ENCODE peak calls at places on chromosome 10, in six cellular contexts. One of them, this sample, is unnamed.

GRCh38 chr10:127872871-127873600 is 19.7 kb downstream of the CLRN3 start:
- DNase-seq in A172: no peak
- DNase-seq in cardiac muscle cell: peak; percentile 34
- DNase-seq in CD8-positive, alpha-beta T cell: no peak
- DNase-seq in esophagus muscularis mucosa: no peak
- DNase-seq in activated T-helper 1 cell treated with anti-CD3 and anti-CD28 coated beads, Interleukin-12 subunit alpha, Interleukin-12 subunit beta, Interleukin-2, Interleukin-4 antibody, amounts not matched to agents 30 ng/mL and 10 ng/mL and 1 ng/mL, durations not matched to agents 14 hours and 24 hours and 36 hours: no peak
- DNase-seq in this sample: peak; percentile 94

GRCh38 chr10:100293067-100293466 is 6.6 kb upstream of the BLOC1S2 start:
- DNase-seq in esophagus muscularis mucosa: no peak
- DNase-seq in CD8-positive, alpha-beta T cell: no peak
- DNase-seq in activated T-helper 1 cell treated with anti-CD3 and anti-CD28 coated beads, Interleukin-12 subunit alpha, Interleukin-12 subunit beta, Interleukin-2, Interleukin-4 antibody, amounts not matched to agents 30 ng/mL and 10 ng/mL and 1 ng/mL, durations not matched to agents 14 hours and 24 hours and 36 hours: no peak
- DNase-seq in cardiac muscle cell: no peak
- DNase-seq in A172: no peak
- DNase-seq in this sample: no peak

GRCh38 chr10:88361494-88361893 is 221.6 kb downstream of the RNLS start:
- DNase-seq in cardiac muscle cell: no peak
- DNase-seq in activated T-helper 1 cell treated with anti-CD3 and anti-CD28 coated beads, Interleukin-12 subunit alpha, Interleukin-12 subunit beta, Interleukin-2, Interleukin-4 antibody, amounts not matched to agents 30 ng/mL and 10 ng/mL and 1 ng/mL, durations not matched to agents 14 hours and 24 hours and 36 hours: no peak
- DNase-seq in A172: no peak
- DNase-seq in esophagus muscularis mucosa: no peak
- DNase-seq in CD8-positive, alpha-beta T cell: no peak
- DNase-seq in this sample: no peak

GRCh38 chr10:3494131-3494878 is 290.7 kb downstream of the KLF6 start:
- DNase-seq in activated T-helper 1 cell treated with anti-CD3 and anti-CD28 coated beads, Interleukin-12 subunit alpha, Interleukin-12 subunit beta, Interleukin-2, Interleukin-4 antibody, amounts not matched to agents 30 ng/mL and 10 ng/mL and 1 ng/mL, durations not matched to agents 14 hours and 24 hours and 36 hours: no peak
- DNase-seq in cardiac muscle cell: peak; percentile 90
- DNase-seq in A172: peak; percentile 79
- DNase-seq in CD8-positive, alpha-beta T cell: no peak
- DNase-seq in esophagus muscularis mucosa: no peak
- DNase-seq in this sample: no peak

GRCh38 chr10:29790223-29790622 is 155.5 kb upstream of the SVIL start:
- DNase-seq in esophagus muscularis mucosa: no peak
- DNase-seq in activated T-helper 1 cell treated with anti-CD3 and anti-CD28 coated beads, Interleukin-12 subunit alpha, Interleukin-12 subunit beta, Interleukin-2, Interleukin-4 antibody, amounts not matched to agents 30 ng/mL and 10 ng/mL and 1 ng/mL, durations not matched to agents 14 hours and 24 hours and 36 hours: no peak
- DNase-seq in cardiac muscle cell: no peak
- DNase-seq in CD8-positive, alpha-beta T cell: no peak
- DNase-seq in A172: no peak
- DNase-seq in this sample: no peak

GRCh38 chr10:110443239-110444008 is 54.3 kb upstream of the DUSP5 start:
- DNase-seq in CD8-positive, alpha-beta T cell: no peak
- DNase-seq in A172: no peak
- DNase-seq in activated T-helper 1 cell treated with anti-CD3 and anti-CD28 coated beads, Interleukin-12 subunit alpha, Interleukin-12 subunit beta, Interleukin-2, Interleukin-4 antibody, amounts not matched to agents 30 ng/mL and 10 ng/mL and 1 ng/mL, durations not matched to agents 14 hours and 24 hours and 36 hours: no peak
- DNase-seq in esophagus muscularis mucosa: no peak
- DNase-seq in cardiac muscle cell: no peak
- DNase-seq in this sample: no peak

GRCh38 chr10:6082496-6083395 is 6.1 kb upstream of the RBM17 start:
- DNase-seq in cardiac muscle cell: peak; percentile 44
- DNase-seq in activated T-helper 1 cell treated with anti-CD3 and anti-CD28 coated beads, Interleukin-12 subunit alpha, Interleukin-12 subunit beta, Interleukin-2, Interleukin-4 antibody, amounts not matched to agents 30 ng/mL and 10 ng/mL and 1 ng/mL, durations not matched to agents 14 hours and 24 hours and 36 hours: no peak
- DNase-seq in A172: no peak
- DNase-seq in CD8-positive, alpha-beta T cell: no peak
- DNase-seq in esophagus muscularis mucosa: no peak
- DNase-seq in this sample: peak; percentile 21

GRCh38 chr10:47253030-47253637 is 46.9 kb upstream of the GDF10 start:
- DNase-seq in cardiac muscle cell: no peak
- DNase-seq in A172: no peak
- DNase-seq in activated T-helper 1 cell treated with anti-CD3 and anti-CD28 coated beads, Interleukin-12 subunit alpha, Interleukin-12 subunit beta, Interleukin-2, Interleukin-4 antibody, amounts not matched to agents 30 ng/mL and 10 ng/mL and 1 ng/mL, durations not matched to agents 14 hours and 24 hours and 36 hours: no peak
- DNase-seq in esophagus muscularis mucosa: no peak
- DNase-seq in CD8-positive, alpha-beta T cell: no peak
- DNase-seq in this sample: no peak

GRCh38 chr10:43282881-43283280 is 16.0 kb upstream of the RASGEF1A start:
- DNase-seq in cardiac muscle cell: peak; percentile 19
- DNase-seq in A172: no peak
- DNase-seq in activated T-helper 1 cell treated with anti-CD3 and anti-CD28 coated beads, Interleukin-12 subunit alpha, Interleukin-12 subunit beta, Interleukin-2, Interleukin-4 antibody, amounts not matched to agents 30 ng/mL and 10 ng/mL and 1 ng/mL, durations not matched to agents 14 hours and 24 hours and 36 hours: no peak
- DNase-seq in esophagus muscularis mucosa: no peak
- DNase-seq in CD8-positive, alpha-beta T cell: no peak
- DNase-seq in this sample: no peak

GRCh38 chr10:83820033-83820432 is 319.3 kb upstream of the GHITM start:
- DNase-seq in CD8-positive, alpha-beta T cell: no peak
- DNase-seq in esophagus muscularis mucosa: peak; percentile 66
- DNase-seq in cardiac muscle cell: peak; percentile 60
- DNase-seq in activated T-helper 1 cell treated with anti-CD3 and anti-CD28 coated beads, Interleukin-12 subunit alpha, Interleukin-12 subunit beta, Interleukin-2, Interleukin-4 antibody, amounts not matched to agents 30 ng/mL and 10 ng/mL and 1 ng/mL, durations not matched to agents 14 hours and 24 hours and 36 hours: no peak
- DNase-seq in A172: peak; percentile 33
- DNase-seq in this sample: no peak

GRCh38 chr10:94123253-94123995 is 129.7 kb downstream of the PLCE1 start:
- DNase-seq in A172: peak; percentile 75
- DNase-seq in esophagus muscularis mucosa: no peak
- DNase-seq in CD8-positive, alpha-beta T cell: no peak
- DNase-seq in activated T-helper 1 cell treated with anti-CD3 and anti-CD28 coated beads, Interleukin-12 subunit alpha, Interleukin-12 subunit beta, Interleukin-2, Interleukin-4 antibody, amounts not matched to agents 30 ng/mL and 10 ng/mL and 1 ng/mL, durations not matched to agents 14 hours and 24 hours and 36 hours: no peak
- DNase-seq in cardiac muscle cell: peak; percentile 82
- DNase-seq in this sample: no peak